ENCODE peak calls at places on chromosomes 12 and 14, in eight cellular contexts. One of them, this sample, is unnamed. For H3K4me1, the result is how much of the 10 kb centered on the place peaks cover.

GRCh38 chr12:79255326-79255725 is 390.8 kb downstream of the SYT1 start:
- DNase-seq in CD4-positive, CD25-positive, alpha-beta regulatory T cell: no peak
- DNase-seq in uterus: no peak
- DNase-seq in upper lobe of right lung: no peak
- DNase-seq in HCT116: no peak
- DNase-seq in gastrocnemius medialis: no peak
- DNase-seq in tibial artery: no peak
- DNase-seq in left ventricle myocardium inferior: no peak
- DNase-seq in this sample: no peak

GRCh38 chr12:3172124-3173007 is 95.2 kb downstream of the TSPAN9 start:
- DNase-seq in CD4-positive, CD25-positive, alpha-beta regulatory T cell: no peak
- DNase-seq in uterus: no peak
- DNase-seq in upper lobe of right lung: no peak
- DNase-seq in HCT116: no peak
- DNase-seq in gastrocnemius medialis: no peak
- DNase-seq in tibial artery: no peak
- DNase-seq in left ventricle myocardium inferior: no peak
- DNase-seq in this sample: no peak

GRCh38 chr12:58067610-58068387 is 126.4 kb downstream of the ATP23 start:
- DNase-seq in CD4-positive, CD25-positive, alpha-beta regulatory T cell: no peak
- DNase-seq in uterus: no peak
- DNase-seq in upper lobe of right lung: no peak
- DNase-seq in HCT116: no peak
- DNase-seq in gastrocnemius medialis: no peak
- DNase-seq in tibial artery: no peak
- DNase-seq in left ventricle myocardium inferior: no peak
- DNase-seq in this sample: no peak

GRCh38 chr12:109868182-109869051 is 11.9 kb downstream of the GLTP start:
- DNase-seq in CD4-positive, CD25-positive, alpha-beta regulatory T cell: no peak
- DNase-seq in uterus: no peak
- DNase-seq in upper lobe of right lung: no peak
- DNase-seq in HCT116: no peak
- DNase-seq in gastrocnemius medialis: no peak
- DNase-seq in tibial artery: no peak
- DNase-seq in left ventricle myocardium inferior: no peak
- DNase-seq in this sample: no peak

GRCh38 chr12:62950317-62950716 is 15.4 kb upstream of the PPM1H start:
- DNase-seq in CD4-positive, CD25-positive, alpha-beta regulatory T cell: no peak
- DNase-seq in uterus: no peak
- DNase-seq in upper lobe of right lung: no peak
- DNase-seq in HCT116: no peak
- DNase-seq in gastrocnemius medialis: no peak
- DNase-seq in tibial artery: no peak
- DNase-seq in left ventricle myocardium inferior: no peak
- DNase-seq in this sample: no peak

GRCh38 chr12:6563448-6564050 is 4.5 kb downstream of the NOP2 start:
- DNase-seq in CD4-positive, CD25-positive, alpha-beta regulatory T cell: peak
- DNase-seq in uterus: peak
- DNase-seq in upper lobe of right lung: peak
- DNase-seq in HCT116: no peak
- DNase-seq in gastrocnemius medialis: no peak
- DNase-seq in tibial artery: peak
- DNase-seq in left ventricle myocardium inferior: no peak
- DNase-seq in this sample: peak

GRCh38 chr12:5348491-5348890 is 83.4 kb upstream of the NTF3 start:
- DNase-seq in CD4-positive, CD25-positive, alpha-beta regulatory T cell: no peak
- DNase-seq in uterus: no peak
- DNase-seq in upper lobe of right lung: no peak
- DNase-seq in HCT116: no peak
- DNase-seq in gastrocnemius medialis: no peak
- DNase-seq in tibial artery: no peak
- DNase-seq in left ventricle myocardium inferior: no peak
- DNase-seq in this sample: no peak

GRCh38 chr12:128859311-128859710 is 6.0 kb downstream of the GLT1D1 start:
- DNase-seq in CD4-positive, CD25-positive, alpha-beta regulatory T cell: no peak
- DNase-seq in uterus: no peak
- DNase-seq in upper lobe of right lung: no peak
- DNase-seq in HCT116: no peak
- DNase-seq in gastrocnemius medialis: no peak
- DNase-seq in tibial artery: no peak
- DNase-seq in left ventricle myocardium inferior: no peak
- DNase-seq in this sample: no peak

GRCh38 chr12:130121246-130122005 is 40.8 kb upstream of the FZD10 start:
- DNase-seq in CD4-positive, CD25-positive, alpha-beta regulatory T cell: no peak
- DNase-seq in uterus: no peak
- DNase-seq in upper lobe of right lung: no peak
- DNase-seq in HCT116: no peak
- DNase-seq in gastrocnemius medialis: no peak
- DNase-seq in tibial artery: no peak
- DNase-seq in left ventricle myocardium inferior: no peak
- DNase-seq in this sample: no peak

GRCh38 chr12:44616385-44616784 is 259.7 kb downstream of the NELL2 start:
- DNase-seq in CD4-positive, CD25-positive, alpha-beta regulatory T cell: no peak
- DNase-seq in uterus: no peak
- DNase-seq in upper lobe of right lung: no peak
- DNase-seq in HCT116: no peak
- DNase-seq in gastrocnemius medialis: no peak
- DNase-seq in tibial artery: no peak
- DNase-seq in left ventricle myocardium inferior: no peak
- DNase-seq in this sample: no peak

GRCh38 chr12:60205500-60205899 is 609.7 kb downstream of the SLC16A7 start:
- DNase-seq in CD4-positive, CD25-positive, alpha-beta regulatory T cell: no peak
- DNase-seq in uterus: no peak
- DNase-seq in upper lobe of right lung: no peak
- DNase-seq in HCT116: no peak
- DNase-seq in gastrocnemius medialis: no peak
- DNase-seq in tibial artery: no peak
- DNase-seq in left ventricle myocardium inferior: no peak
- DNase-seq in this sample: peak

GRCh38 chr12:117111386-117112267 is 12.4 kb upstream of the TESC start:
- DNase-seq in CD4-positive, CD25-positive, alpha-beta regulatory T cell: no peak
- DNase-seq in uterus: no peak
- DNase-seq in upper lobe of right lung: peak
- DNase-seq in HCT116: no peak
- DNase-seq in gastrocnemius medialis: no peak
- DNase-seq in tibial artery: no peak
- DNase-seq in left ventricle myocardium inferior: no peak
- DNase-seq in this sample: no peak

GRCh38 chr12:39112064-39112463 is 206.7 kb upstream of the CPNE8 start:
- DNase-seq in CD4-positive, CD25-positive, alpha-beta regulatory T cell: no peak
- DNase-seq in uterus: no peak
- DNase-seq in upper lobe of right lung: no peak
- DNase-seq in HCT116: no peak
- DNase-seq in gastrocnemius medialis: no peak
- DNase-seq in tibial artery: no peak
- DNase-seq in left ventricle myocardium inferior: no peak
- DNase-seq in this sample: no peak

GRCh38 chr14:76576047-76576741 is 185.1 kb upstream of the VASH1 start:
- DNase-seq in CD4-positive, CD25-positive, alpha-beta regulatory T cell: no peak
- DNase-seq in uterus: no peak
- DNase-seq in upper lobe of right lung: no peak
- DNase-seq in HCT116: no peak
- DNase-seq in gastrocnemius medialis: no peak
- DNase-seq in tibial artery: no peak
- DNase-seq in left ventricle myocardium inferior: no peak
- DNase-seq in this sample: no peak

GRCh38 chr12:70721958-70722357 is 84.7 kb upstream of the PTPRB start:
- DNase-seq in CD4-positive, CD25-positive, alpha-beta regulatory T cell: no peak
- DNase-seq in uterus: no peak
- DNase-seq in upper lobe of right lung: no peak
- DNase-seq in HCT116: no peak
- DNase-seq in gastrocnemius medialis: no peak
- DNase-seq in tibial artery: no peak
- DNase-seq in left ventricle myocardium inferior: no peak
- DNase-seq in this sample: no peak

DNA sequence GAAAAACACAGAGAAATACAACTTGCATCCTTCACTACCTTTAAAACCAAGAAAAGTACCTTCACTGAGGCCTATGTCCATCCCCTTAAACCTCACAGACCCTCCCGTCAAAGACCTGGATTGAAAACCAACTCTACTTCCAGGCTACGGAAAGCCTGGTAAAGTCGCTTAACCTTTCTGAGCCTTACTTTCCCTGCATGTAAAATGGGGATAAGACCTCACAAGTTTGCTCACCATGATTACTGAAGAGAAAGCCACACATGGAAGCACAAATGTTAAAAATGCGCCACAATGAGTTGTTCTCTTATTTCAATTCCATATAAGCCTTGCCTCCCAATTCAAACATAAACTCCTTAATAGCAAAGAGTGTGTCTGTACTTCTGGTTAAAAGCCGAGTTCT is 8.4 kb downstream of the ACTN1 start:
- DNase-seq in CD4-positive, CD25-positive, alpha-beta regulatory T cell: no peak
- DNase-seq in uterus: no peak
- DNase-seq in upper lobe of right lung: no peak
- DNase-seq in HCT116: no peak
- DNase-seq in gastrocnemius medialis: no peak
- DNase-seq in tibial artery: no peak
- DNase-seq in left ventricle myocardium inferior: no peak
- DNase-seq in this sample: no peak
- H3K27ac ChIP-seq in CD4-positive, CD25-positive, alpha-beta regulatory T cell: peak
- H3K27ac ChIP-seq in uterus: peak
- H3K27ac ChIP-seq in upper lobe of right lung: no peak
- H3K27ac ChIP-seq in HCT116: no peak
- H3K27ac ChIP-seq in gastrocnemius medialis: no peak
- H3K27ac ChIP-seq in tibial artery: peak
- H3K27ac ChIP-seq in left ventricle myocardium inferior: peak
- H3K27ac ChIP-seq in this sample: peak

GRCh38 chr12:124554429-124555029 is 12.9 kb downstream of the NCOR2 start:
- DNase-seq in CD4-positive, CD25-positive, alpha-beta regulatory T cell: no peak
- DNase-seq in uterus: no peak
- DNase-seq in upper lobe of right lung: no peak
- DNase-seq in HCT116: no peak
- DNase-seq in gastrocnemius medialis: peak
- DNase-seq in tibial artery: no peak
- DNase-seq in left ventricle myocardium inferior: peak
- DNase-seq in this sample: no peak
- H3K4me1 ChIP-seq in CD4-positive, CD25-positive, alpha-beta regulatory T cell: under half
- H3K4me1 ChIP-seq in uterus: under half
- H3K4me1 ChIP-seq in upper lobe of right lung: half or more
- H3K4me1 ChIP-seq in HCT116: under half
- H3K4me1 ChIP-seq in gastrocnemius medialis: half or more
- H3K4me1 ChIP-seq in tibial artery: under half
- H3K4me1 ChIP-seq in left ventricle myocardium inferior: half or more
- H3K4me1 ChIP-seq in this sample: under half

GRCh38 chr14:81209187-81209836 is 11.4 kb downstream of the GTF2A1 start:
- DNase-seq in CD4-positive, CD25-positive, alpha-beta regulatory T cell: no peak
- DNase-seq in uterus: no peak
- DNase-seq in upper lobe of right lung: no peak
- DNase-seq in HCT116: no peak
- DNase-seq in gastrocnemius medialis: no peak
- DNase-seq in tibial artery: no peak
- DNase-seq in left ventricle myocardium inferior: no peak
- DNase-seq in this sample: no peak
- H3K4me3 ChIP-seq in CD4-positive, CD25-positive, alpha-beta regulatory T cell: no peak
- H3K4me3 ChIP-seq in uterus: no peak
- H3K4me3 ChIP-seq in upper lobe of right lung: no peak
- H3K4me3 ChIP-seq in HCT116: no peak
- H3K4me3 ChIP-seq in gastrocnemius medialis: no peak
- H3K4me3 ChIP-seq in tibial artery: no peak
- H3K4me3 ChIP-seq in left ventricle myocardium inferior: no peak
- H3K4me3 ChIP-seq in this sample: no peak

GRCh38 chr12:51907864-51908425 is 641 bp downstream of the ACVRL1 start:
- DNase-seq in CD4-positive, CD25-positive, alpha-beta regulatory T cell: no peak
- DNase-seq in uterus: no peak
- DNase-seq in upper lobe of right lung: no peak
- DNase-seq in HCT116: no peak
- DNase-seq in gastrocnemius medialis: no peak
- DNase-seq in tibial artery: peak
- DNase-seq in left ventricle myocardium inferior: no peak
- DNase-seq in this sample: no peak
- H3K27ac ChIP-seq in CD4-positive, CD25-positive, alpha-beta regulatory T cell: no peak
- H3K27ac ChIP-seq in uterus: peak
- H3K27ac ChIP-seq in upper lobe of right lung: peak
- H3K27ac ChIP-seq in HCT116: no peak
- H3K27ac ChIP-seq in gastrocnemius medialis: peak
- H3K27ac ChIP-seq in tibial artery: peak
- H3K27ac ChIP-seq in left ventricle myocardium inferior: peak
- H3K27ac ChIP-seq in this sample: no peak

This sample was measured in SJSA1.